ENCODE peak calls at places on chromosomes 5 and 9, in nine cellular contexts. One of them, this sample, is unnamed.

GRCh38 chr5:181190711-181191525 is 14.1 kb downstream of the TRIM7 start:
- DNase-seq in fibroblast of lung: peak; percentile 59
- DNase-seq in HTR-8/SVneo: no peak
- DNase-seq in esophagus squamous epithelium: no peak
- DNase-seq in stimulated activated CD4-positive, alpha-beta T cell treated with anti-CD3 and anti-CD28 coated beads, TNF-alpha, amount 100 ng/mL, for 1 hour: no peak
- DNase-seq in cardiac muscle cell: peak; percentile 70
- DNase-seq in iPS-NIHi11: no peak
- DNase-seq in foreskin keratinocyte: no peak
- DNase-seq in breast epithelium: no peak
- DNase-seq in this sample: peak; percentile 56

GRCh38 chr5:61618577-61618976 is 286.5 kb downstream of the ZSWIM6 start:
- DNase-seq in cardiac muscle cell: no peak
- DNase-seq in HTR-8/SVneo: no peak
- DNase-seq in foreskin keratinocyte: no peak
- DNase-seq in stimulated activated CD4-positive, alpha-beta T cell treated with anti-CD3 and anti-CD28 coated beads, TNF-alpha, amount 100 ng/mL, for 1 hour: no peak
- DNase-seq in esophagus squamous epithelium: no peak
- DNase-seq in fibroblast of lung: no peak
- DNase-seq in breast epithelium: no peak
- DNase-seq in iPS-NIHi11: no peak
- DNase-seq in this sample: no peak

GRCh38 chr5:170861855-170862766 is at the start of gene RANBP17:
- DNase-seq in cardiac muscle cell: peak; percentile 89
- DNase-seq in stimulated activated CD4-positive, alpha-beta T cell treated with anti-CD3 and anti-CD28 coated beads, TNF-alpha, amount 100 ng/mL, for 1 hour: no peak
- DNase-seq in foreskin keratinocyte: peak; percentile 39
- DNase-seq in breast epithelium: no peak
- DNase-seq in esophagus squamous epithelium: no peak
- DNase-seq in iPS-NIHi11: peak; percentile 100
- DNase-seq in fibroblast of lung: peak; percentile 73
- DNase-seq in HTR-8/SVneo: peak; percentile 80
- DNase-seq in this sample: peak; percentile 84

GRCh38 chr5:140043508-140043872 is 391 bp upstream of the NRG2 start:
- DNase-seq in iPS-NIHi11: peak; percentile 74
- DNase-seq in esophagus squamous epithelium: no peak
- DNase-seq in fibroblast of lung: no peak
- DNase-seq in cardiac muscle cell: peak; percentile 56
- DNase-seq in stimulated activated CD4-positive, alpha-beta T cell treated with anti-CD3 and anti-CD28 coated beads, TNF-alpha, amount 100 ng/mL, for 1 hour: no peak
- DNase-seq in HTR-8/SVneo: peak; percentile 59
- DNase-seq in foreskin keratinocyte: no peak
- DNase-seq in breast epithelium: no peak
- DNase-seq in this sample: peak; percentile 37

GRCh38 chr9:15936316-15936869 is 383.6 kb downstream of the CCDC171 start:
- DNase-seq in iPS-NIHi11: no peak
- DNase-seq in breast epithelium: no peak
- DNase-seq in fibroblast of lung: peak; percentile 86
- DNase-seq in HTR-8/SVneo: no peak
- DNase-seq in foreskin keratinocyte: no peak
- DNase-seq in cardiac muscle cell: peak; percentile 5
- DNase-seq in esophagus squamous epithelium: no peak
- DNase-seq in stimulated activated CD4-positive, alpha-beta T cell treated with anti-CD3 and anti-CD28 coated beads, TNF-alpha, amount 100 ng/mL, for 1 hour: no peak
- DNase-seq in this sample: no peak

GRCh38 chr9:94867842-94868312 is 141.4 kb downstream of the AOPEP start:
- DNase-seq in iPS-NIHi11: no peak
- DNase-seq in stimulated activated CD4-positive, alpha-beta T cell treated with anti-CD3 and anti-CD28 coated beads, TNF-alpha, amount 100 ng/mL, for 1 hour: no peak
- DNase-seq in cardiac muscle cell: no peak
- DNase-seq in fibroblast of lung: peak; percentile 97
- DNase-seq in esophagus squamous epithelium: no peak
- DNase-seq in breast epithelium: no peak
- DNase-seq in foreskin keratinocyte: no peak
- DNase-seq in HTR-8/SVneo: peak; percentile 53
- DNase-seq in this sample: no peak

GRCh38 chr9:126439402-126439765 is 112.8 kb downstream of the MVB12B start:
- DNase-seq in fibroblast of lung: peak; percentile 89
- DNase-seq in HTR-8/SVneo: no peak
- DNase-seq in esophagus squamous epithelium: no peak
- DNase-seq in foreskin keratinocyte: no peak
- DNase-seq in stimulated activated CD4-positive, alpha-beta T cell treated with anti-CD3 and anti-CD28 coated beads, TNF-alpha, amount 100 ng/mL, for 1 hour: no peak
- DNase-seq in cardiac muscle cell: no peak
- DNase-seq in breast epithelium: no peak
- DNase-seq in iPS-NIHi11: no peak
- DNase-seq in this sample: no peak

GRCh38 chr5:54719384-54720306 is 202.1 kb downstream of the SNX18 start:
- DNase-seq in iPS-NIHi11: peak; percentile 73
- DNase-seq in cardiac muscle cell: peak; percentile 92
- DNase-seq in breast epithelium: no peak
- DNase-seq in stimulated activated CD4-positive, alpha-beta T cell treated with anti-CD3 and anti-CD28 coated beads, TNF-alpha, amount 100 ng/mL, for 1 hour: no peak
- DNase-seq in fibroblast of lung: peak; percentile 78
- DNase-seq in esophagus squamous epithelium: no peak
- DNase-seq in foreskin keratinocyte: no peak
- DNase-seq in HTR-8/SVneo: peak; percentile 34
- DNase-seq in this sample: no peak

GRCh38 chr9:6692891-6693361 is 47.4 kb upstream of the GLDC start:
- DNase-seq in HTR-8/SVneo: no peak
- DNase-seq in cardiac muscle cell: no peak
- DNase-seq in iPS-NIHi11: no peak
- DNase-seq in stimulated activated CD4-positive, alpha-beta T cell treated with anti-CD3 and anti-CD28 coated beads, TNF-alpha, amount 100 ng/mL, for 1 hour: no peak
- DNase-seq in esophagus squamous epithelium: no peak
- DNase-seq in foreskin keratinocyte: no peak
- DNase-seq in fibroblast of lung: no peak
- DNase-seq in breast epithelium: no peak
- DNase-seq in this sample: no peak

GRCh38 chr5:94374336-94374735 is 244.1 kb downstream of the KIAA0825 start:
- DNase-seq in cardiac muscle cell: no peak
- DNase-seq in stimulated activated CD4-positive, alpha-beta T cell treated with anti-CD3 and anti-CD28 coated beads, TNF-alpha, amount 100 ng/mL, for 1 hour: no peak
- DNase-seq in breast epithelium: no peak
- DNase-seq in fibroblast of lung: no peak
- DNase-seq in esophagus squamous epithelium: no peak
- DNase-seq in foreskin keratinocyte: no peak
- DNase-seq in HTR-8/SVneo: no peak
- DNase-seq in iPS-NIHi11: no peak
- DNase-seq in this sample: no peak

GRCh38 chr9:130137081-130137869 is 34.9 kb upstream of the NCS1 start:
- DNase-seq in fibroblast of lung: no peak
- DNase-seq in cardiac muscle cell: no peak
- DNase-seq in HTR-8/SVneo: no peak
- DNase-seq in iPS-NIHi11: no peak
- DNase-seq in breast epithelium: no peak
- DNase-seq in esophagus squamous epithelium: no peak
- DNase-seq in foreskin keratinocyte: no peak
- DNase-seq in stimulated activated CD4-positive, alpha-beta T cell treated with anti-CD3 and anti-CD28 coated beads, TNF-alpha, amount 100 ng/mL, for 1 hour: no peak
- DNase-seq in this sample: no peak

GRCh38 chr5:134647750-134648424 is 698 bp upstream of the SEC24A start:
- DNase-seq in fibroblast of lung: peak; percentile 68
- DNase-seq in cardiac muscle cell: no peak
- DNase-seq in foreskin keratinocyte: peak; percentile 67
- DNase-seq in esophagus squamous epithelium: no peak
- DNase-seq in breast epithelium: no peak
- DNase-seq in HTR-8/SVneo: no peak
- DNase-seq in iPS-NIHi11: no peak
- DNase-seq in stimulated activated CD4-positive, alpha-beta T cell treated with anti-CD3 and anti-CD28 coated beads, TNF-alpha, amount 100 ng/mL, for 1 hour: no peak
- DNase-seq in this sample: no peak

GRCh38 chr5:169116961-169117461 is 183.9 kb downstream of the SLIT3 start:
- DNase-seq in fibroblast of lung: no peak
- DNase-seq in iPS-NIHi11: peak; percentile 62
- DNase-seq in esophagus squamous epithelium: no peak
- DNase-seq in foreskin keratinocyte: no peak
- DNase-seq in cardiac muscle cell: no peak
- DNase-seq in stimulated activated CD4-positive, alpha-beta T cell treated with anti-CD3 and anti-CD28 coated beads, TNF-alpha, amount 100 ng/mL, for 1 hour: no peak
- DNase-seq in breast epithelium: no peak
- DNase-seq in HTR-8/SVneo: peak; percentile 22
- DNase-seq in this sample: peak; percentile 70

GRCh38 chr5:107337281-107337680 is 333.5 kb downstream of the EFNA5 start:
- DNase-seq in fibroblast of lung: peak; percentile 35
- DNase-seq in foreskin keratinocyte: peak; percentile 98
- DNase-seq in cardiac muscle cell: no peak
- DNase-seq in HTR-8/SVneo: no peak
- DNase-seq in stimulated activated CD4-positive, alpha-beta T cell treated with anti-CD3 and anti-CD28 coated beads, TNF-alpha, amount 100 ng/mL, for 1 hour: no peak
- DNase-seq in iPS-NIHi11: no peak
- DNase-seq in esophagus squamous epithelium: no peak
- DNase-seq in breast epithelium: no peak
- DNase-seq in this sample: no peak

GRCh38 chr5:148733601-148734438 is 79.5 kb upstream of the HTR4 start:
- DNase-seq in iPS-NIHi11: peak; percentile 44
- DNase-seq in breast epithelium: peak; percentile 71
- DNase-seq in HTR-8/SVneo: peak; percentile 29
- DNase-seq in stimulated activated CD4-positive, alpha-beta T cell treated with anti-CD3 and anti-CD28 coated beads, TNF-alpha, amount 100 ng/mL, for 1 hour: peak; percentile 33
- DNase-seq in esophagus squamous epithelium: peak; percentile 17
- DNase-seq in cardiac muscle cell: peak; percentile 91
- DNase-seq in foreskin keratinocyte: no peak
- DNase-seq in fibroblast of lung: peak; percentile 74
- DNase-seq in this sample: peak; percentile 73

GRCh38 chr9:35415769-35416427 is 74.0 kb upstream of the RUSC2 start:
- DNase-seq in iPS-NIHi11: peak; percentile 35
- DNase-seq in breast epithelium: no peak
- DNase-seq in stimulated activated CD4-positive, alpha-beta T cell treated with anti-CD3 and anti-CD28 coated beads, TNF-alpha, amount 100 ng/mL, for 1 hour: no peak
- DNase-seq in esophagus squamous epithelium: no peak
- DNase-seq in foreskin keratinocyte: no peak
- DNase-seq in fibroblast of lung: no peak
- DNase-seq in cardiac muscle cell: peak; percentile 21
- DNase-seq in HTR-8/SVneo: no peak
- DNase-seq in this sample: no peak

GRCh38 chr5:30994170-30994569 is 199.3 kb upstream of the CDH6 start:
- DNase-seq in fibroblast of lung: no peak
- DNase-seq in esophagus squamous epithelium: no peak
- DNase-seq in cardiac muscle cell: no peak
- DNase-seq in HTR-8/SVneo: no peak
- DNase-seq in foreskin keratinocyte: no peak
- DNase-seq in iPS-NIHi11: peak; percentile 10
- DNase-seq in breast epithelium: no peak
- DNase-seq in stimulated activated CD4-positive, alpha-beta T cell treated with anti-CD3 and anti-CD28 coated beads, TNF-alpha, amount 100 ng/mL, for 1 hour: no peak
- DNase-seq in this sample: peak; percentile 10

GRCh38 chr5:82991059-82991458 is 86.1 kb downstream of the TMEM167A start:
- DNase-seq in foreskin keratinocyte: no peak
- DNase-seq in iPS-NIHi11: no peak
- DNase-seq in esophagus squamous epithelium: no peak
- DNase-seq in breast epithelium: no peak
- DNase-seq in fibroblast of lung: no peak
- DNase-seq in HTR-8/SVneo: no peak
- DNase-seq in stimulated activated CD4-positive, alpha-beta T cell treated with anti-CD3 and anti-CD28 coated beads, TNF-alpha, amount 100 ng/mL, for 1 hour: no peak
- DNase-seq in cardiac muscle cell: no peak
- DNase-seq in this sample: no peak

GRCh38 chr5:14834584-14835540 is 36.7 kb downstream of the ANKH start:
- DNase-seq in stimulated activated CD4-positive, alpha-beta T cell treated with anti-CD3 and anti-CD28 coated beads, TNF-alpha, amount 100 ng/mL, for 1 hour: no peak
- DNase-seq in HTR-8/SVneo: no peak
- DNase-seq in foreskin keratinocyte: no peak
- DNase-seq in breast epithelium: no peak
- DNase-seq in esophagus squamous epithelium: no peak
- DNase-seq in iPS-NIHi11: no peak
- DNase-seq in cardiac muscle cell: no peak
- DNase-seq in fibroblast of lung: peak; percentile 50
- DNase-seq in this sample: no peak

GRCh38 chr5:142143878-142144277 is 35.3 kb downstream of the NDFIP1 start:
- DNase-seq in iPS-NIHi11: peak; percentile 31
- DNase-seq in foreskin keratinocyte: no peak
- DNase-seq in stimulated activated CD4-positive, alpha-beta T cell treated with anti-CD3 and anti-CD28 coated beads, TNF-alpha, amount 100 ng/mL, for 1 hour: no peak
- DNase-seq in HTR-8/SVneo: peak; percentile 21
- DNase-seq in esophagus squamous epithelium: no peak
- DNase-seq in cardiac muscle cell: peak; percentile 21
- DNase-seq in breast epithelium: no peak
- DNase-seq in fibroblast of lung: peak; percentile 32
- DNase-seq in this sample: peak; percentile 14

GRCh38 chr9:13165956-13166355 is 113.5 kb downstream of the MPDZ start:
- DNase-seq in cardiac muscle cell: no peak
- DNase-seq in stimulated activated CD4-positive, alpha-beta T cell treated with anti-CD3 and anti-CD28 coated beads, TNF-alpha, amount 100 ng/mL, for 1 hour: no peak
- DNase-seq in fibroblast of lung: no peak
- DNase-seq in breast epithelium: no peak
- DNase-seq in foreskin keratinocyte: no peak
- DNase-seq in iPS-NIHi11: no peak
- DNase-seq in esophagus squamous epithelium: no peak
- DNase-seq in HTR-8/SVneo: no peak
- DNase-seq in this sample: no peak

GRCh38 chr5:121503111-121503840 is 348.4 kb upstream of the FTMT start:
- DNase-seq in breast epithelium: no peak
- DNase-seq in HTR-8/SVneo: no peak
- DNase-seq in fibroblast of lung: no peak
- DNase-seq in foreskin keratinocyte: no peak
- DNase-seq in stimulated activated CD4-positive, alpha-beta T cell treated with anti-CD3 and anti-CD28 coated beads, TNF-alpha, amount 100 ng/mL, for 1 hour: no peak
- DNase-seq in cardiac muscle cell: peak; percentile 88
- DNase-seq in esophagus squamous epithelium: no peak
- DNase-seq in iPS-NIHi11: peak; percentile 65
- DNase-seq in this sample: no peak

GRCh38 chr5:1356873-1357787 is 12.2 kb upstream of the CLPTM1L start:
- DNase-seq in cardiac muscle cell: no peak
- DNase-seq in HTR-8/SVneo: no peak
- DNase-seq in foreskin keratinocyte: no peak
- DNase-seq in esophagus squamous epithelium: no peak
- DNase-seq in fibroblast of lung: no peak
- DNase-seq in breast epithelium: no peak
- DNase-seq in stimulated activated CD4-positive, alpha-beta T cell treated with anti-CD3 and anti-CD28 coated beads, TNF-alpha, amount 100 ng/mL, for 1 hour: no peak
- DNase-seq in iPS-NIHi11: no peak
- DNase-seq in this sample: no peak

GRCh38 chr9:93010696-93011095 is 47.8 kb upstream of the SUSD3 start:
- DNase-seq in fibroblast of lung: no peak
- DNase-seq in iPS-NIHi11: no peak
- DNase-seq in breast epithelium: no peak
- DNase-seq in cardiac muscle cell: no peak
- DNase-seq in stimulated activated CD4-positive, alpha-beta T cell treated with anti-CD3 and anti-CD28 coated beads, TNF-alpha, amount 100 ng/mL, for 1 hour: no peak
- DNase-seq in esophagus squamous epithelium: no peak
- DNase-seq in HTR-8/SVneo: no peak
- DNase-seq in foreskin keratinocyte: no peak
- DNase-seq in this sample: no peak

GRCh38 chr5:87383216-87383615 is 29.5 kb downstream of the CCNH start:
- DNase-seq in stimulated activated CD4-positive, alpha-beta T cell treated with anti-CD3 and anti-CD28 coated beads, TNF-alpha, amount 100 ng/mL, for 1 hour: no peak
- DNase-seq in HTR-8/SVneo: peak; percentile 17
- DNase-seq in foreskin keratinocyte: no peak
- DNase-seq in breast epithelium: no peak
- DNase-seq in cardiac muscle cell: no peak
- DNase-seq in esophagus squamous epithelium: no peak
- DNase-seq in fibroblast of lung: peak; percentile 41
- DNase-seq in iPS-NIHi11: no peak
- DNase-seq in this sample: no peak

GRCh38 chr5:142783601-142784291 is 13.6 kb downstream of the ARHGAP26 start:
- DNase-seq in HTR-8/SVneo: no peak
- DNase-seq in cardiac muscle cell: no peak
- DNase-seq in iPS-NIHi11: peak; percentile 15
- DNase-seq in foreskin keratinocyte: no peak
- DNase-seq in fibroblast of lung: peak; percentile 4
- DNase-seq in stimulated activated CD4-positive, alpha-beta T cell treated with anti-CD3 and anti-CD28 coated beads, TNF-alpha, amount 100 ng/mL, for 1 hour: no peak
- DNase-seq in esophagus squamous epithelium: no peak
- DNase-seq in breast epithelium: no peak
- DNase-seq in this sample: no peak

GRCh38 chr9:111039203-111039907 is 1.1 kb upstream of the LPAR1 start:
- DNase-seq in fibroblast of lung: no peak
- DNase-seq in iPS-NIHi11: no peak
- DNase-seq in cardiac muscle cell: no peak
- DNase-seq in foreskin keratinocyte: no peak
- DNase-seq in esophagus squamous epithelium: no peak
- DNase-seq in breast epithelium: no peak
- DNase-seq in stimulated activated CD4-positive, alpha-beta T cell treated with anti-CD3 and anti-CD28 coated beads, TNF-alpha, amount 100 ng/mL, for 1 hour: no peak
- DNase-seq in HTR-8/SVneo: no peak
- DNase-seq in this sample: peak; percentile 51

GRCh38 chr5:123359866-123360569 is 63.2 kb downstream of the CEP120 start:
- DNase-seq in iPS-NIHi11: no peak
- DNase-seq in HTR-8/SVneo: no peak
- DNase-seq in cardiac muscle cell: no peak
- DNase-seq in foreskin keratinocyte: no peak
- DNase-seq in breast epithelium: no peak
- DNase-seq in fibroblast of lung: no peak
- DNase-seq in stimulated activated CD4-positive, alpha-beta T cell treated with anti-CD3 and anti-CD28 coated beads, TNF-alpha, amount 100 ng/mL, for 1 hour: no peak
- DNase-seq in esophagus squamous epithelium: no peak
- DNase-seq in this sample: no peak

GRCh38 chr5:55668356-55668755 is 43.8 kb downstream of the SLC38A9 start:
- DNase-seq in esophagus squamous epithelium: no peak
- DNase-seq in HTR-8/SVneo: peak; percentile 53
- DNase-seq in breast epithelium: no peak
- DNase-seq in fibroblast of lung: peak; percentile 93
- DNase-seq in cardiac muscle cell: no peak
- DNase-seq in iPS-NIHi11: peak; percentile 28
- DNase-seq in foreskin keratinocyte: peak; percentile 75
- DNase-seq in stimulated activated CD4-positive, alpha-beta T cell treated with anti-CD3 and anti-CD28 coated beads, TNF-alpha, amount 100 ng/mL, for 1 hour: no peak
- DNase-seq in this sample: no peak

GRCh38 chr9:22158275-22158674 is 149.2 kb upstream of the CDKN2B start:
- DNase-seq in foreskin keratinocyte: peak; percentile 23
- DNase-seq in fibroblast of lung: no peak
- DNase-seq in breast epithelium: no peak
- DNase-seq in stimulated activated CD4-positive, alpha-beta T cell treated with anti-CD3 and anti-CD28 coated beads, TNF-alpha, amount 100 ng/mL, for 1 hour: no peak
- DNase-seq in esophagus squamous epithelium: no peak
- DNase-seq in cardiac muscle cell: no peak
- DNase-seq in HTR-8/SVneo: no peak
- DNase-seq in iPS-NIHi11: no peak
- DNase-seq in this sample: no peak

GRCh38 chr9:86239053-86239770 is 20.2 kb downstream of the C9orf153 start:
- DNase-seq in stimulated activated CD4-positive, alpha-beta T cell treated with anti-CD3 and anti-CD28 coated beads, TNF-alpha, amount 100 ng/mL, for 1 hour: no peak
- DNase-seq in breast epithelium: no peak
- DNase-seq in HTR-8/SVneo: no peak
- DNase-seq in foreskin keratinocyte: no peak
- DNase-seq in cardiac muscle cell: no peak
- DNase-seq in esophagus squamous epithelium: no peak
- DNase-seq in iPS-NIHi11: no peak
- DNase-seq in fibroblast of lung: no peak
- DNase-seq in this sample: no peak